ENCODE peak calls at places on chromosomes 12 and 14, in eight cellular contexts. Z is GOT3; X is left cardiac atrium; W is stimulated activated CD8-positive, alpha-beta memory T cell treated with anti-CD3 and anti-CD28 coated beads, Interleukin-4, amount 100 ng/mL, for 1 hour; Y is EL; I is left lung; G is T-helper 2 cell; C is NCI-H1092 treated with DMSO at 0.1 percent for 48 hours. D is an unnamed sample.

GRCh38 chr12:4143909-4144308 is 129.7 kb upstream of the CCND2 start:
- DNase-seq in Y (no peak), G (no peak), C (no peak), W (no peak), X (no peak), Z (no peak), I (no peak), D (no peak)

GRCh38 chr12:113030875-113031525 is 25.5 kb upstream of the DTX1 start:
- DNase-seq in G (no peak), W (no peak), I (no peak), X (peak; percentile 24), Y (peak; percentile 83), C (peak; percentile 80), Z (no peak), D (no peak)

GRCh38 chr14:83463500-83464098 is 1929.9 kb upstream of the SEL1L start:
- DNase-seq in Y (peak; percentile 74), I (peak; percentile 37), C (peak; percentile 71), X (peak; percentile 26), Z (no peak), W (no peak), G (no peak), D (no peak)

GRCh38 chr14:99806040-99806439 is 12.8 kb downstream of the EML1 start:
- DNase-seq in Z (no peak), G (no peak), Y (no peak), X (no peak), C (no peak), I (no peak), W (no peak), D (no peak)

GRCh38 chr12:47316609-47317049 is 236.9 kb upstream of the AMIGO2 start:
- DNase-seq in G (no peak), Y (no peak), C (no peak), W (no peak), I (no peak), Z (no peak), X (no peak), D (no peak)

GRCh38 chr12:52260351-52261210 is 13.9 kb upstream of the KRT86 start:
- DNase-seq in X (no peak), W (no peak), C (no peak), I (no peak), G (no peak), Y (peak; percentile 30), Z (no peak), D (no peak)

GRCh38 chr12:14410177-14410576 is 44.7 kb downstream of the ATF7IP start:
- DNase-seq in Y (no peak), Z (no peak), C (no peak), I (no peak), W (no peak), X (no peak), G (no peak), D (no peak)

GRCh38 chr14:24881496-24881895 is 168.5 kb downstream of the STXBP6 start:
- DNase-seq in W (no peak), X (no peak), G (no peak), Z (no peak), I (no peak), C (no peak), Y (no peak), D (no peak)

GRCh38 chr14:105135700-105136395 is 32.7 kb downstream of the JAG2 start:
- DNase-seq in G (no peak), Y (no peak), X (no peak), W (no peak), I (no peak), Z (no peak), C (no peak), D (no peak)

GRCh38 chr14:76486251-76486743 is 110.4 kb downstream of the ESRRB start:
- DNase-seq in Y (no peak), X (no peak), I (no peak), W (no peak), Z (no peak), G (no peak), C (peak; percentile 99), D (no peak)

GRCh38 chr12:79933043-79933442 is 1.9 kb downstream of the PPP1R12A start:
- DNase-seq in W (no peak), Y (no peak), G (no peak), C (no peak), Z (no peak), X (no peak), I (no peak), D (no peak)

GRCh38 chr12:34286483-34286882 is 264.2 kb downstream of the ALG10 start:
- DNase-seq in G (no peak), Y (no peak), X (no peak), C (no peak), I (no peak), W (no peak), Z (no peak), D (no peak)

GRCh38 chr12:81573228-81573627 is 185.9 kb downstream of the PPFIA2 start:
- DNase-seq in W (no peak), X (no peak), I (no peak), Z (no peak), G (no peak), C (no peak), Y (no peak), D (no peak)

GRCh38 chr12:68904351-68904982 is 28.5 kb downstream of the CPM start:
- DNase-seq in G (no peak), I (no peak), C (no peak), W (no peak), X (no peak), Z (no peak), Y (no peak), D (no peak)

D was measured in upper lobe of right lung.